ENCODE peak calls at places on chromosome 18, in four cellular contexts. L is activated CD4-positive, alpha-beta T cell treated with anti-CD3 and anti-CD28 coated beads, Interleukin-2, amount 10 ng/mL, durations not matched to agents 24 days and 14 days; H is activated naive CD8-positive, alpha-beta T cell treated with anti-CD3 and anti-CD28 coated beads, Interleukin-2, amount 50 U/mL, for 24 hours; I is H54. X is an unnamed sample.

GRCh38 chr18:24398515-24398914 is 891 bp upstream of the OSBPL1A start:
- DNase-seq in L (no peak), I (no peak), H (no peak), X (no peak)

GRCh38 chr18:67514465-67514864 is 2.1 kb downstream of the DSEL start:
- DNase-seq in H (no peak), I (no peak), L (no peak), X (no peak)

GRCh38 chr18:23532848-23533247 is 29.5 kb downstream of the RMC1 start:
- DNase-seq in I (no peak), H (no peak), L (no peak), X (no peak)

GRCh38 chr18:34971313-34971712 is 69.9 kb upstream of the MAPRE2 start:
- DNase-seq in I (no peak), L (no peak), H (no peak), X (no peak)

GRCh38 chr18:495017-495416 is 5.5 kb downstream of the COLEC12 start:
- DNase-seq in L (no peak), H (no peak), I (no peak), X (no peak)

GRCh38 chr18:55323051-55323994 is 264.7 kb downstream of the TCF4 start:
- DNase-seq in H (no peak), L (no peak), I (no peak), X (no peak)

GRCh38 chr18:76491436-76491800 is 3.6 kb downstream of the ZNF516 start:
- DNase-seq in H (peak; percentile 71), I (no peak), L (peak; percentile 75), X (no peak)

GRCh38 chr18:63237911-63238710 is 81.5 kb downstream of the BCL2 start:
- DNase-seq in L (no peak), I (peak; percentile 50), H (no peak), X (peak; percentile 55)

GRCh38 chr18:72375628-72376027 is 168.5 kb downstream of the CBLN2 start:
- DNase-seq in H (no peak), L (no peak), I (peak; percentile 7), X (peak; percentile 23)

GRCh38 chr18:2797951-2798350 is 48.9 kb upstream of the EMILIN2 start:
- DNase-seq in I (no peak), L (no peak), H (no peak), X (no peak)

GRCh38 chr18:58697131-58697530 is 25.9 kb downstream of the MALT1 start:
- DNase-seq in L (peak; percentile 56), I (no peak), H (no peak), X (no peak)

GRCh38 chr18:73948497-73948896 is 199.1 kb downstream of the FBXO15 start:
- DNase-seq in H (no peak), I (no peak), L (no peak), X (no peak)

GRCh38 chr18:5895300-5895885 is at the start of gene TMEM200C:
- DNase-seq in L (no peak), I (no peak), H (peak; percentile 16), X (no peak)

X was measured in smooth muscle cell of the brain vasculature.